ENCODE peak calls at places on chromosomes 5 and 9, in four cellular contexts. X, Y, K and A are unnamed samples.

GRCh38 chr9:109150925-109151547 is 16.0 kb downstream of the FRRS1L start:
- DNase-seq in X (no peak), Y (no peak), K (no peak), A (no peak)

GRCh38 chr5:41195228-41195627 is 18.1 kb downstream of the C6 start:
- DNase-seq in X (no peak), Y (no peak), K (no peak), A (no peak)

GRCh38 chr5:168219515-168220410 is 71.7 kb upstream of the WWC1 start:
- DNase-seq in X (peak; percentile 54), Y (peak; percentile 76), K (peak; percentile 68), A (peak; percentile 45)

GRCh38 chr9:81182421-81182820 is 506.9 kb downstream of the TLE1 start:
- DNase-seq in X (no peak), Y (no peak), K (no peak), A (no peak)

GRCh38 chr5:126445502-126446174 is 22.4 kb downstream of the GRAMD2B start:
- DNase-seq in X (no peak), Y (no peak), K (no peak), A (no peak)

GRCh38 chr9:93057024-93057702 is 1.3 kb upstream of the SUSD3 start:
- DNase-seq in X (no peak), Y (no peak), K (no peak), A (no peak)

GRCh38 chr5:2007906-2008437 is 125.2 kb upstream of the IRX4 start:
- DNase-seq in X (no peak), Y (no peak), K (no peak), A (no peak)

GRCh38 chr5:54794437-54794970 is 190.9 kb downstream of the ESM1 start:
- DNase-seq in X (no peak), Y (no peak), K (no peak), A (no peak)

GRCh38 chr5:127846884-127847283 is 143.7 kb downstream of the CCDC192 start:
- DNase-seq in X (no peak), Y (no peak), K (no peak), A (no peak)

GRCh38 chr9:127567898-127568617 is 44.0 kb upstream of the STXBP1 start:
- DNase-seq in X (no peak), Y (peak; percentile 64), K (no peak), A (no peak)

GRCh38 chr5:136011427-136012001 is 17.3 kb upstream of the TGFBI start:
- DNase-seq in X (no peak), Y (no peak), K (no peak), A (no peak)

GRCh38 chr5:167392252-167392651 is 899.2 kb upstream of the WWC1 start:
- DNase-seq in X (no peak), Y (no peak), K (no peak), A (no peak)

GRCh38 chr5:145244251-145244650 is 590.9 kb downstream of the PRELID2 start:
- DNase-seq in X (no peak), Y (no peak), K (no peak), A (no peak)

GRCh38 chr9:112332674-112332976 is 794 bp downstream of the PTBP3 start:
- DNase-seq in X (no peak), Y (no peak), K (no peak), A (no peak)

GRCh38 chr9:130880599-130881220 is 15.9 kb downstream of the QRFP start:
- DNase-seq in X (no peak), Y (peak; percentile 54), K (no peak), A (no peak)

GRCh38 chr5:95738069-95738468 is 6.9 kb downstream of the RHOBTB3 start:
- DNase-seq in X (no peak), Y (no peak), K (no peak), A (no peak)

GRCh38 chr9:134660407-134660806 is 18.8 kb downstream of the COL5A1 start:
- DNase-seq in X (no peak), Y (peak; percentile 65), K (no peak), A (peak; percentile 10)

GRCh38 chr9:116952434-116952805 is 265.3 kb downstream of the TRIM32 start:
- DNase-seq in X (no peak), Y (no peak), K (no peak), A (no peak)

GRCh38 chr9:79300153-79300552 is 271.6 kb upstream of the TLE4 start:
- DNase-seq in X (no peak), Y (no peak), K (no peak), A (no peak)

GRCh38 chr5:53601570-53601969 is 41.1 kb downstream of the NDUFS4 start:
- DNase-seq in X (no peak), Y (no peak), K (no peak), A (no peak)

GRCh38 chr9:1837453-1838084 is 177.6 kb upstream of the SMARCA2 start:
- DNase-seq in X (peak; percentile 15), Y (peak; percentile 33), K (peak; percentile 45), A (peak; percentile 18)

GRCh38 chr5:80153586-80154126 is 102.2 kb downstream of the SERINC5 start:
- DNase-seq in X (no peak), Y (no peak), K (no peak), A (no peak)

GRCh38 chr5:172379481-172379880 is 74.8 kb downstream of the SH3PXD2B start:
- DNase-seq in X (no peak), Y (no peak), K (no peak), A (no peak)

GRCh38 chr5:76785493-76785892 is 33.3 kb upstream of the F2RL1 start:
- DNase-seq in X (no peak), Y (no peak), K (no peak), A (no peak)

GRCh38 chr9:69719368-69719767 is 40.4 kb downstream of the PTAR1 start:
- DNase-seq in X (no peak), Y (no peak), K (no peak), A (no peak)

GRCh38 chr5:51881901-51882300 is 498.7 kb downstream of the ISL1 start:
- DNase-seq in X (no peak), Y (no peak), K (no peak), A (no peak)

GRCh38 chr9:36897476-36897875 is 136.6 kb downstream of the PAX5 start:
- DNase-seq in X (no peak), Y (no peak), K (no peak), A (no peak)

GRCh38 chr5:97694091-97694490 is 511.0 kb upstream of the RIOK2 start:
- DNase-seq in X (no peak), Y (no peak), K (no peak), A (no peak)

GRCh38 chr5:156892223-156892622 is 42.1 kb downstream of the PPP1R2B start:
- DNase-seq in X (no peak), Y (no peak), K (no peak), A (no peak)

GRCh38 chr9:69307446-69308216 is 17.4 kb upstream of the ENTREP1 start:
- DNase-seq in X (no peak), Y (no peak), K (no peak), A (no peak)

GRCh38 chr9:113973963-113974413 is 97.9 kb downstream of the ZNF618 start:
- DNase-seq in X (no peak), Y (no peak), K (no peak), A (no peak)

GRCh38 chr5:96439477-96440184 is 6.6 kb upstream of the PCSK1 start:
- DNase-seq in X (no peak), Y (no peak), K (peak; percentile 56), A (no peak)

GRCh38 chr5:92544042-92544441 is 1037.0 kb downstream of the NR2F1-AS1 start:
- DNase-seq in X (no peak), Y (no peak), K (no peak), A (no peak)

GRCh38 chr9:22141906-22142305 is 132.8 kb upstream of the CDKN2B start:
- DNase-seq in X (no peak), Y (no peak), K (no peak), A (no peak)

GRCh38 chr9:89839427-89839826 is 234.6 kb downstream of the GADD45G start:
- DNase-seq in X (no peak), Y (no peak), K (no peak), A (no peak)

GRCh38 chr5:152403058-152403457 is 2.0 kb downstream of the NMUR2 start:
- DNase-seq in X (no peak), Y (no peak), K (no peak), A (no peak)

GRCh38 chr5:124453221-124454032 is 293.0 kb downstream of the ZNF608 start:
- DNase-seq in X (no peak), Y (no peak), K (peak; percentile 83), A (no peak)

DNA sequence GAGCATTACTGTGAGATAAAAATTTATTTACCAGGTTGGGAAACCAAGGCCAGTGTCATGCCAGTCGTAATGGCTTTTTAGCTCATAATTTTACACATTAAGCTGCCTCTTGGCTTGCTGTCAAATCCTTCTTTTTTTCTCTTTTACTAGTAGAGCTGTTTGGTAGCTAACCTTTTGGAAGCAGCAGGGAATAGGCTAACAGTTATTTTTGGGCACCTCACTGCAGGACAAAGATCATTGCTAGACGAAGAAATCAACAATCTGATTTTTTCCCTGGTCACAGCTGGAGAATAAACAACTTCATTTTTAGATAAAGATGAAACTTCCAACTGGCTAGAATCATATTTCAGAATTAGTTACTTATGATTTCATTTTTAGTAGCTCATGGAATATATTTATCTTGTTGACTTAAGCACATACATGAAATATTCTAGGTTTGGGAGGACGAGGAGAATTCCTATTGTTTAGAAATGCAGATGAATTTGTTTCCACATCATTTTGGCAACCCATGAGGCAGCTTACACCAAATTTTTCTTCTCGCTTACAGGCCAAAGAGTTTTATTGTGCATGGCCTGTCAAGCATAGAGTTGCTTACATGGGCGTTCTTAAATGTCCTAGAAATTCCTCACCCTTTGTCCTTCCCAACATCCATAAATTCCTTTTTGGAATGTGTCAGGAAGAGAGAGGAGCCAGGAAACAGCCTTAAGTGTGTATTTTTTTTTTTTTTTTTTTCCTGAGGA is 19.6 kb downstream of the TNC start:
- DNase-seq in X (no peak), Y (no peak), K (no peak), A (no peak)
- TF ChIP-seq SPI1 in X (no peak), Y (no peak), K (no peak), A (no peak)

GRCh38 chr9:123848447-123849085 is 81.4 kb downstream of the DENND1A start:
- DNase-seq in X (no peak), Y (no peak), K (no peak), A (no peak)

GRCh38 chr9:123846966-123847365 is 83.0 kb downstream of the DENND1A start:
- DNase-seq in X (no peak), Y (no peak), K (no peak), A (no peak)

GRCh38 chr9:123851851-123852250 is 78.1 kb downstream of the DENND1A start:
- DNase-seq in X (no peak), Y (no peak), K (no peak), A (no peak)
- TF ChIP-seq SPI1 in X (no peak), Y (no peak), K (no peak), A (no peak)

GRCh38 chr5:142507528-142507927 is 178.4 kb downstream of the FGF1 start:
- DNase-seq in X (no peak), Y (no peak), K (peak; percentile 3), A (no peak)
- TF ChIP-seq SPI1 in X (no peak), Y (no peak), K (no peak), A (no peak)

DNA sequence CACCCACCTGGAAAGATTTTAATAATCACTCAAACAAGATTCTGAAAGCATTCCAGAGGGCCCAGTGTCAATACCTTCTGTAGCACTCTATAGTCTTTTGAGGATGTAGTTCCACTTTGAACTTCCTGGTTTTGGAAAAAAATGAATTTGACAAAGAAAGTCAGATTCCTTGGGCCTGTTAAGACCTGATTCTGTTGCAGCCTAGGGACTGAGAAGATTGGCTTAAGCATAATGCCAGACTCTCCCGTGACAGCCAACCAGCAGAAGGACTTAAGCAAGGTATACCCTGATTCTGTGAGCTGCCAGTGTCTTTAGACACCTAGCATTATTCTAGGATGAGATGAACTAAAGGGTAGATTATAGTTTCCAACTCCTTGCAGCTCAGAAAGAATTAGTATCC is 6.8 kb downstream of the SPINK5 start:
- DNase-seq in X (no peak), Y (no peak), K (no peak), A (no peak)
- TF ChIP-seq SPI1 in X (no peak), Y (no peak), K (no peak), A (no peak)